ENCODE peak calls at places on chromosomes 1 and 21, in four cellular contexts. V is adrenal gland; U is upper lobe of left lung; C is CD4-positive, alpha-beta T cell. T is an unnamed sample.

GRCh38 chr1:218611916-218612580 is 266.9 kb downstream of the TGFB2 start:
- DNase-seq in V (no peak), U (no peak), C (no peak), T (no peak)

GRCh38 chr1:63368131-63368530 is 704 bp downstream of the ALG6 start:
- DNase-seq in V (no peak), U (no peak), C (no peak), T (no peak)

GRCh38 chr1:21706151-21706835 is 37.1 kb upstream of the RAP1GAP start:
- DNase-seq in V (peak; percentile 35), U (peak; percentile 24), C (no peak), T (peak; percentile 39)

GRCh38 chr1:8239306-8240023 is 78.4 kb upstream of the SLC45A1 start:
- DNase-seq in V (peak; percentile 30), U (no peak), C (no peak), T (no peak)

GRCh38 chr1:112672009-112672408 is 2.5 kb upstream of the MOV10 start:
- DNase-seq in V (no peak), U (no peak), C (no peak), T (no peak)

GRCh38 chr1:15452216-15452615 is 4.3 kb upstream of the CELA2A start:
- DNase-seq in V (no peak), U (no peak), C (no peak), T (no peak)

GRCh38 chr21:37821791-37822450 is 94.3 kb downstream of the KCNJ6 start:
- DNase-seq in V (no peak), U (no peak), C (no peak), T (no peak)

GRCh38 chr1:115426271-115426771 is 88.3 kb upstream of the NGF start:
- DNase-seq in V (peak; percentile 78), U (no peak), C (no peak), T (no peak)

GRCh38 chr1:217327901-217328300 is 303.0 kb downstream of the GPATCH2 start:
- DNase-seq in V (no peak), U (no peak), C (no peak), T (no peak)

GRCh38 chr1:204232530-204232929 is 18.7 kb upstream of the GOLT1A start:
- DNase-seq in V (no peak), U (no peak), C (no peak), T (no peak)

GRCh38 chr1:50666849-50667248 is 243.6 kb upstream of the DMRTA2 start:
- DNase-seq in V (no peak), U (no peak), C (no peak), T (no peak)

DNA sequence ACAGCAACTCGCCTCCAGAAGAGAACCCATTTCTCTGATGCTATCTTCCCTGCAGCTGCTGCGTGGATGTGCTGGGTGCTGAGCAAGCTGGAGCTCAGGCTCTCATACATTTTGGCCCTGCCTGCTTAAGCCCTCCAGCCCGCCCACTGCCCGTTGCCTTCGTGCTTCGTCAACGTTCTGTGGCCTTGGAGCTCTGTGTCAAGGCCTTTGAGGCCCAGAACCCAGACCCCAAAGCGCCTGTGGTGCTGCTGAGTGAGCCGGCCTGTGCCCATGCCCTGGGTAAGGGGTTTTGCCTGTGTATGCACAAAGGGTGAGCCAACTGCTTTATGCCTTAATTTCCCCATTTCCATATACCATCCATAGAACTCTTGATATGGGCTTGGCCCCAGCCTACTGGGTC is 1.1 kb downstream of the DPH2 start:
- DNase-seq in V (no peak), U (no peak), C (no peak), T (no peak)
- H3K27ac ChIP-seq in V (no peak overlapping the region), U (no peak overlapping the region), C (no peak overlapping the region), T (no peak overlapping the region)

GRCh38 chr1:41891403-41891896 is 27.3 kb downstream of the HIVEP3 start:
- DNase-seq in V (peak; percentile 41), U (peak; percentile 65), C (peak; percentile 53), T (no peak)

GRCh38 chr1:41892211-41892840 is 26.4 kb downstream of the HIVEP3 start:
- DNase-seq in V (no peak), U (no peak), C (no peak), T (no peak)

GRCh38 chr1:41889506-41890414 is 29.0 kb downstream of the HIVEP3 start:
- DNase-seq in V (no peak), U (no peak), C (no peak), T (no peak)

GRCh38 chr1:41888756-41889155 is 30.0 kb downstream of the HIVEP3 start:
- DNase-seq in V (no peak), U (no peak), C (no peak), T (no peak)

DNA sequence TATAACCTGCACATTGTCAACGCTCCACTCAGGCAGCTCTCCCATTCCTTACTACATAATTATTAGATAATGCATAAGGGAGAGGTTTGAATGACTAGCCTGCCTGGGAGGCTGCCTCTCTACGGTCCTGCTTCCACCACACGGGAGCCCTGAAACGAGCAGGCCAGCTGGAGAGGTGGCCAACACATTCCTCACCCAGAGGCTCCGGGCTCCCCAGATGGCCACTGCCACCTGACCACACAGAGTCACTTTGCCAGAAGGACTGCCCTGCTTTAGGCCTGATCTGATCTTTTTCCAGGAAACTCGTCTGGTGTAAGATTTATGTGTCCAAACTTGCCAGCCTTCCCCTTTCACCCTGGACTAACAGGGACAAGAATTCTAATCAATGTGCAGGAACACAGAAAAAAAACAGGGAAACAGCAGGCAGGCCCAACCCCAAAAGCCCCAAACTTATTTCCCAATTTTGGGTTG is 27.8 kb downstream of the HIVEP3 start:
- DNase-seq in V (peak; percentile 84), U (peak; percentile 61), C (no peak), T (no peak)
- H3K27ac ChIP-seq in V (peak overlapping the region; percentile 80), U (peak overlapping the region; percentile 82), C (peak overlapping the region; percentile 57), T (peak overlapping the region; percentile 73)

DNA sequence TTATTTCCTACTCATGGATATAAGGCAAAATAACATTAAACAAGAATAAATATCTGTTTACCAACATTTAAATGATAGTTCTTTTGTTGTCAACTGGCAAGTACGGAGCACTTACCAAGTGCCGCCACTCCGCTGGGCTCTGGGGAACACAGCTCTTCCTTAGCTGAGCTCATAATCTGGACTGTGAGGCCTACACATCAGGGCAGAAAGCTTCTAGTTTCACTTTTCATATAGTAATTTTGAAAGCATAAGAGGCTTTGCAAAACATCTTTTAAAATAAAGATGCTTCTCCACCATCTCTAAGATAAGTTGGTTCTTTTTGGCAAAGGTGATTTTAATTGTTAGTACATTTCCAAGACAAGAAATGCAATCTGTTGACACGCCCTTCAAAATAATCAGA is 239.6 kb upstream of the C1orf105 start:
- DNase-seq in V (peak; percentile 61), U (peak; percentile 29), C (peak; percentile 19), T (peak; percentile 1)
- H3K27ac ChIP-seq in V (peak overlapping the region; percentile 81), U (peak overlapping the region; percentile 82), C (peak overlapping the region; percentile 71), T (peak overlapping the region; percentile 42)

GRCh38 chr1:227451954-227452353 is 111.4 kb upstream of the ZNF678 start:
- DNase-seq in V (no peak), U (no peak), C (no peak), T (no peak)

GRCh38 chr1:227451062-227451461 is 112.3 kb upstream of the ZNF678 start:
- DNase-seq in V (no peak), U (no peak), C (no peak), T (no peak)

GRCh38 chr1:227450489-227450888 is 112.9 kb upstream of the ZNF678 start:
- DNase-seq in V (no peak), U (no peak), C (no peak), T (no peak)

GRCh38 chr1:227449051-227449450 is 114.3 kb upstream of the ZNF678 start:
- DNase-seq in V (peak; percentile 37), U (peak; percentile 34), C (no peak), T (no peak)

GRCh38 chr1:227449727-227450420 is 113.5 kb upstream of the ZNF678 start:
- DNase-seq in V (no peak), U (no peak), C (no peak), T (no peak)
- H3K27ac ChIP-seq in V (no peak overlapping the region), U (no peak overlapping the region), C (no peak overlapping the region), T (no peak overlapping the region)

GRCh38 chr1:56034222-56034621 is 545.1 kb downstream of the PLPP3 start:
- DNase-seq in V (no peak), U (no peak), C (no peak), T (no peak)
- H3K27ac ChIP-seq in V (no peak overlapping the region), U (no peak overlapping the region), C (no peak overlapping the region), T (no peak overlapping the region)

GRCh38 chr1:230145505-230145899 is 78.5 kb downstream of the GALNT2 start:
- DNase-seq in V (no peak), U (no peak), C (no peak), T (no peak)

GRCh38 chr1:230147253-230148193 is 80.5 kb downstream of the GALNT2 start:
- DNase-seq in V (no peak), U (no peak), C (no peak), T (no peak)

GRCh38 chr1:230145953-230146476 is 79.0 kb downstream of the GALNT2 start:
- DNase-seq in V (no peak), U (peak; percentile 48), C (no peak), T (no peak)

GRCh38 chr1:230148194-230148581 is 81.2 kb downstream of the GALNT2 start:
- DNase-seq in V (no peak), U (peak; percentile 52), C (no peak), T (no peak)

DNA sequence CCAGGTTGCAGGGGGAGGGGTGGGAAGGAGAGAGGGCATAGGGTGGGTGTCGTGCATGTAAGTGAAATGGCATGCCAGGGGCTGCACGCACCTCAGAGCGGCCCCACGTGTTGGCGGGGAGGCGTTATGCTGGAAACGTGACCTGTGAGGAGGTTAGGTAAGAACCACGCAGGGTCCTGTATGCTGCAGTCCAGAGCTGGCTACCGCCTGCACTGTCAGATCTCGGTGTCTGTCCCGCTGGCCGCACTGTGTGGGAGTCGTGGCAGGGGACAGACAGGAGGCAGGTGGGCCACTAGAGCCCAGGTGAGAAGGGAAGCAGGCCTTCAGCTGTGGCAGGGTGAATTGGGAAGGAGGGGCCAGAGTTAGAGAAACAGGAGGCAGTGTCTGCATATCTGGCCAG is 79.7 kb downstream of the GALNT2 start:
- DNase-seq in V (no peak), U (no peak), C (no peak), T (no peak)
- H3K27ac ChIP-seq in V (no peak overlapping the region), U (peak overlapping the region; percentile 15), C (no peak overlapping the region), T (no peak overlapping the region)

GRCh38 chr1:119547805-119548204 is 40.8 kb downstream of the HSD3B1 start:
- DNase-seq in V (no peak), U (no peak), C (no peak), T (no peak)

GRCh38 chr1:119549719-119550141 is 42.7 kb downstream of the HSD3B1 start:
- DNase-seq in V (peak; percentile 74), U (peak; percentile 58), C (no peak), T (peak; percentile 27)

GRCh38 chr1:119544165-119544762 is 37.3 kb downstream of the HSD3B1 start:
- DNase-seq in V (peak; percentile 30), U (no peak), C (no peak), T (no peak)

GRCh38 chr1:119547306-119547705 is 40.3 kb downstream of the HSD3B1 start:
- DNase-seq in V (no peak), U (no peak), C (no peak), T (no peak)

GRCh38 chr1:119546641-119547040 is 39.6 kb downstream of the HSD3B1 start:
- DNase-seq in V (no peak), U (no peak), C (no peak), T (no peak)
- H3K27ac ChIP-seq in V (no peak overlapping the region), U (no peak overlapping the region), C (no peak overlapping the region), T (no peak overlapping the region)

GRCh38 chr21:31201548-31201947 is 142.5 kb downstream of the TIAM1 start:
- DNase-seq in V (peak; percentile 23), U (peak; percentile 32), C (no peak), T (no peak)
- H3K27ac ChIP-seq in V (peak overlapping the region; percentile 48), U (no peak overlapping the region), C (no peak overlapping the region), T (no peak overlapping the region)